ENCODE peak calls at places on chromosome 6, in four cellular contexts. One of them, this sample, is unnamed.

GRCh38 chr6:132261354-132261753 is 139.9 kb downstream of the MOXD1 start:
- DNase-seq in prostate gland: no peak
- DNase-seq in breast epithelium: no peak
- DNase-seq in testis: no peak
- DNase-seq in this sample: no peak

GRCh38 chr6:141969201-141969600 is 163.5 kb upstream of the GJE1 start:
- DNase-seq in testis: no peak
- DNase-seq in prostate gland: no peak
- DNase-seq in breast epithelium: no peak
- DNase-seq in this sample: no peak

GRCh38 chr6:151749341-151749740 is 58.1 kb upstream of the ESR1 start:
- DNase-seq in breast epithelium: no peak
- DNase-seq in prostate gland: no peak
- DNase-seq in testis: no peak
- DNase-seq in this sample: no peak

GRCh38 chr6:8859501-8859900 is 424.2 kb upstream of the SLC35B3 start:
- DNase-seq in breast epithelium: no peak
- DNase-seq in testis: no peak
- DNase-seq in prostate gland: no peak
- DNase-seq in this sample: no peak

GRCh38 chr6:570812-571211 is 86.1 kb downstream of the HUS1B start:
- DNase-seq in breast epithelium: no peak
- DNase-seq in testis: no peak
- DNase-seq in prostate gland: no peak
- DNase-seq in this sample: no peak

GRCh38 chr6:132490024-132490423 is 22.9 kb downstream of the STX7 start:
- DNase-seq in testis: no peak
- DNase-seq in breast epithelium: no peak
- DNase-seq in prostate gland: no peak
- DNase-seq in this sample: no peak

GRCh38 chr6:98831057-98832031 is 3.0 kb upstream of the POU3F2 start:
- DNase-seq in breast epithelium: no peak
- DNase-seq in prostate gland: no peak
- DNase-seq in testis: no peak
- DNase-seq in this sample: no peak

GRCh38 chr6:168863467-168863866 is 390.2 kb downstream of the THBS2 start:
- DNase-seq in breast epithelium: no peak
- DNase-seq in testis: no peak
- DNase-seq in prostate gland: no peak
- DNase-seq in this sample: no peak

GRCh38 chr6:11207199-11207968 is 25.1 kb downstream of the NEDD9 start:
- DNase-seq in testis: peak; percentile 52
- DNase-seq in breast epithelium: peak; percentile 62
- DNase-seq in prostate gland: peak; percentile 89
- DNase-seq in this sample: no peak

GRCh38 chr6:45423111-45423900 is 45.6 kb upstream of the SUPT3H start:
- DNase-seq in prostate gland: peak; percentile 14
- DNase-seq in breast epithelium: no peak
- DNase-seq in testis: peak; percentile 18
- DNase-seq in this sample: peak; percentile 69
- H3K4me1 ChIP-seq in prostate gland: no peaks in the 10 kb centered on the region
- H3K4me1 ChIP-seq in breast epithelium: peaks cover 13% of the 10 kb centered on the region
- H3K4me1 ChIP-seq in testis: peaks cover 12% of the 10 kb centered on the region
- H3K4me1 ChIP-seq in this sample: peaks cover 31% of the 10 kb centered on the region

GRCh38 chr6:27495386-27496135 is 22.7 kb upstream of the ZNF184 start:
- DNase-seq in breast epithelium: no peak
- DNase-seq in prostate gland: no peak
- DNase-seq in testis: peak; percentile 65
- DNase-seq in this sample: no peak

GRCh38 chr6:27502508-27503435 is 29.9 kb upstream of the ZNF184 start:
- DNase-seq in prostate gland: no peak
- DNase-seq in testis: peak; percentile 77
- DNase-seq in breast epithelium: no peak
- DNase-seq in this sample: no peak

GRCh38 chr6:27501187-27501586 is 28.3 kb upstream of the ZNF184 start:
- DNase-seq in prostate gland: no peak
- DNase-seq in breast epithelium: no peak
- DNase-seq in testis: no peak
- DNase-seq in this sample: no peak

GRCh38 chr6:27503436-27504030 is 30.6 kb upstream of the ZNF184 start:
- DNase-seq in prostate gland: peak; percentile 43
- DNase-seq in breast epithelium: no peak
- DNase-seq in testis: peak; percentile 56
- DNase-seq in this sample: no peak

GRCh38 chr6:27500177-27500576 is 27.3 kb upstream of the ZNF184 start:
- DNase-seq in testis: no peak
- DNase-seq in breast epithelium: no peak
- DNase-seq in prostate gland: no peak
- DNase-seq in this sample: no peak
- H3K27me3 ChIP-seq in testis: peaks cover 3% of the 10 kb centered on the region
- H3K27me3 ChIP-seq in breast epithelium: no peaks in the 10 kb centered on the region
- H3K27me3 ChIP-seq in prostate gland: peaks cover 7% of the 10 kb centered on the region
- H3K27me3 ChIP-seq in this sample: no peaks in the 10 kb centered on the region

GRCh38 chr6:35299674-35300073 is 2.1 kb downstream of the DEF6 start:
- DNase-seq in breast epithelium: no peak
- DNase-seq in testis: peak; percentile 30
- DNase-seq in prostate gland: no peak
- DNase-seq in this sample: no peak

GRCh38 chr6:35305117-35305516 is 7.5 kb downstream of the DEF6 start:
- DNase-seq in testis: no peak
- DNase-seq in prostate gland: no peak
- DNase-seq in breast epithelium: no peak
- DNase-seq in this sample: no peak

GRCh38 chr6:35300848-35301247 is 3.2 kb downstream of the DEF6 start:
- DNase-seq in testis: no peak
- DNase-seq in breast epithelium: no peak
- DNase-seq in prostate gland: no peak
- DNase-seq in this sample: no peak

GRCh38 chr6:35304299-35304698 is 6.7 kb downstream of the DEF6 start:
- DNase-seq in breast epithelium: no peak
- DNase-seq in prostate gland: no peak
- DNase-seq in testis: no peak
- DNase-seq in this sample: no peak

GRCh38 chr6:35302604-35303218 is 5.1 kb downstream of the DEF6 start:
- DNase-seq in testis: no peak
- DNase-seq in breast epithelium: no peak
- DNase-seq in prostate gland: no peak
- DNase-seq in this sample: peak; percentile 60
- TF ChIP-seq POLR2A in testis: no peak
- TF ChIP-seq POLR2A in breast epithelium: no peak
- TF ChIP-seq POLR2A in prostate gland: peak; percentile 28
- TF ChIP-seq POLR2A in this sample: peak; percentile 22

GRCh38 chr6:137234505-137234863 is 15.3 kb upstream of the IFNGR1 start:
- DNase-seq in prostate gland: no peak
- DNase-seq in breast epithelium: no peak
- DNase-seq in testis: no peak
- DNase-seq in this sample: no peak

GRCh38 chr6:137237413-137238170 is 18.4 kb upstream of the IFNGR1 start:
- DNase-seq in prostate gland: no peak
- DNase-seq in testis: no peak
- DNase-seq in breast epithelium: no peak
- DNase-seq in this sample: no peak

GRCh38 chr6:137235686-137236085 is 16.5 kb upstream of the IFNGR1 start:
- DNase-seq in prostate gland: no peak
- DNase-seq in breast epithelium: no peak
- DNase-seq in testis: no peak
- DNase-seq in this sample: no peak

GRCh38 chr6:137233561-137234504 is 14.6 kb upstream of the IFNGR1 start:
- DNase-seq in breast epithelium: no peak
- DNase-seq in testis: no peak
- DNase-seq in prostate gland: peak; percentile 12
- DNase-seq in this sample: no peak

GRCh38 chr6:137236581-137237355 is 17.6 kb upstream of the IFNGR1 start:
- DNase-seq in testis: no peak
- DNase-seq in prostate gland: no peak
- DNase-seq in breast epithelium: no peak
- DNase-seq in this sample: no peak
- H3K4me1 ChIP-seq in testis: peaks cover 4% of the 10 kb centered on the region
- H3K4me1 ChIP-seq in prostate gland: peaks cover 3% of the 10 kb centered on the region
- H3K4me1 ChIP-seq in breast epithelium: peaks cover 5% of the 10 kb centered on the region
- H3K4me1 ChIP-seq in this sample: no peaks in the 10 kb centered on the region